ENCODE peak calls at places on chromosomes 1 and 21, in nine cellular contexts. H is H1, R is SK-N-SH, F is upper lobe of left lung, C is GM12892, K is GM12891, T is Panc1, V is vagina, S is GM23338. P is an unnamed sample.

GRCh38 chr1:207863893-207864535 is 46.9 kb downstream of the CD34 start:
- DNase-seq in H (no peak), R (no peak), F (no peak), C (peak; percentile 53), K (no peak), T (no peak), V (no peak), S (no peak), P (peak; percentile 24)

GRCh38 chr1:208668991-208669390 is 424.8 kb upstream of the PLXNA2 start:
- DNase-seq in H (no peak), R (no peak), F (no peak), C (no peak), K (no peak), T (no peak), V (no peak), S (peak; percentile 30), P (no peak)

GRCh38 chr1:248857201-248857600 is 1.7 kb downstream of the ZNF692 start:
- DNase-seq in H (no peak), R (no peak), F (peak; percentile 76), C (no peak), K (no peak), T (no peak), V (peak; percentile 82), S (no peak), P (no peak)

GRCh38 chr1:84086189-84086588 is 57.9 kb upstream of the PRKACB start:
- DNase-seq in H (no peak), R (no peak), F (peak; percentile 22), C (no peak), K (no peak), T (no peak), V (no peak), S (no peak), P (no peak)

GRCh38 chr21:31502537-31503143 is 156.9 kb upstream of the SOD1 start:
- DNase-seq in H (no peak), R (no peak), F (no peak), C (no peak), K (no peak), T (no peak), V (no peak), S (no peak), P (no peak)

GRCh38 chr1:116748272-116748671 is 6.0 kb upstream of the CD2 start:
- DNase-seq in H (no peak), R (no peak), F (no peak), C (no peak), K (no peak), T (no peak), V (no peak), S (no peak), P (no peak)

GRCh38 chr1:229230136-229230892 is 40.6 kb upstream of the RAB4A start:
- DNase-seq in H (no peak), R (no peak), F (no peak), C (no peak), K (peak; percentile 24), T (no peak), V (no peak), S (peak; percentile 80), P (no peak)

GRCh38 chr1:26771643-26772321 is 16.0 kb upstream of the PIGV start:
- DNase-seq in H (no peak), R (no peak), F (no peak), C (no peak), K (no peak), T (peak; percentile 64), V (no peak), S (no peak), P (peak; percentile 75)

GRCh38 chr1:247849616-247850015 is 7.4 kb upstream of the TRIM58 start:
- DNase-seq in H (no peak), R (no peak), F (no peak), C (no peak), K (no peak), T (no peak), V (no peak), S (no peak), P (no peak)

GRCh38 chr1:186194107-186194756 is 180.8 kb downstream of the TPR start:
- DNase-seq in H (no peak), R (no peak), F (no peak), C (peak; percentile 2), K (no peak), T (no peak), V (no peak), S (no peak), P (no peak)

GRCh38 chr1:31670583-31670944 is 25.9 kb upstream of the PEF1 start:
- DNase-seq in H (no peak), R (no peak), F (no peak), C (no peak), K (no peak), T (no peak), V (no peak), S (no peak), P (no peak)

GRCh38 chr1:26692211-26692792 is 3.5 kb upstream of the ARID1A start:
- DNase-seq in H (no peak), R (peak; percentile 74), F (peak; percentile 76), C (peak; percentile 56), K (no peak), T (peak; percentile 94), V (peak; percentile 94), S (peak; percentile 90), P (peak; percentile 92)

GRCh38 chr1:30771005-30771404 is 13.4 kb upstream of the LAPTM5 start:
- DNase-seq in H (no peak), R (no peak), F (no peak), C (no peak), K (no peak), T (no peak), V (no peak), S (no peak), P (no peak)

GRCh38 chr1:206828765-206829164 is 36.7 kb upstream of the IL20 start:
- DNase-seq in H (no peak), R (no peak), F (no peak), C (no peak), K (no peak), T (no peak), V (no peak), S (no peak), P (no peak)

GRCh38 chr1:206831605-206832004 is 33.8 kb upstream of the IL20 start:
- DNase-seq in H (no peak), R (no peak), F (no peak), C (no peak), K (no peak), T (no peak), V (no peak), S (no peak), P (no peak)

GRCh38 chr1:206829282-206829681 is 36.1 kb upstream of the IL20 start:
- DNase-seq in H (no peak), R (no peak), F (no peak), C (no peak), K (no peak), T (no peak), V (no peak), S (no peak), P (no peak)

GRCh38 chr1:206828061-206828460 is 37.4 kb upstream of the IL20 start:
- DNase-seq in H (no peak), R (no peak), F (no peak), C (no peak), K (no peak), T (no peak), V (no peak), S (no peak), P (no peak)

DNA sequence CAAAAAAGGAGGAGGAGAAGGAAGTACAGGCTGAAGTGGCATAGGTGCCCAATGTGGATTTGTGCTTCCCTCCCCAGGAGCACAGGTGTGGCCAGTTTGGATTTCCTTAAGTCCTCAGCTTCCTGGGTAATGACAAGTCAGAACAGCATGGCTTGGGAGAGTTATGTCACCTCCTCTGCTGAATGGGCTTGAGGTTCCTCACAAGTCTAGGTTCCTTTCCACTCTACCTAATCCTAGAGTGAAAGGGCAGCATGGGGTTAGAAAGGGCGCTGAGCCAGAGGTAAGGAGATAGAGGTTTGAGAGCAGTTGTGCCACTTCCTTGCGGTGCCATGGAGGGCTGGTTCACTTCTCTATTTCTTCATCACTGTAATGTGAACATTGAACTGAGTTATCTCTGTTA is 35.5 kb upstream of the IL20 start:
- DNase-seq in H (no peak), R (no peak), F (no peak), C (no peak), K (no peak), T (no peak), V (no peak), S (no peak), P (no peak)
- TF ChIP-seq POLR2AphosphoS5 in H (no peak), R (no peak), F (no peak), C (no peak), K (no peak), T (no peak), V (no peak), S (no peak), P (no peak)

DNA sequence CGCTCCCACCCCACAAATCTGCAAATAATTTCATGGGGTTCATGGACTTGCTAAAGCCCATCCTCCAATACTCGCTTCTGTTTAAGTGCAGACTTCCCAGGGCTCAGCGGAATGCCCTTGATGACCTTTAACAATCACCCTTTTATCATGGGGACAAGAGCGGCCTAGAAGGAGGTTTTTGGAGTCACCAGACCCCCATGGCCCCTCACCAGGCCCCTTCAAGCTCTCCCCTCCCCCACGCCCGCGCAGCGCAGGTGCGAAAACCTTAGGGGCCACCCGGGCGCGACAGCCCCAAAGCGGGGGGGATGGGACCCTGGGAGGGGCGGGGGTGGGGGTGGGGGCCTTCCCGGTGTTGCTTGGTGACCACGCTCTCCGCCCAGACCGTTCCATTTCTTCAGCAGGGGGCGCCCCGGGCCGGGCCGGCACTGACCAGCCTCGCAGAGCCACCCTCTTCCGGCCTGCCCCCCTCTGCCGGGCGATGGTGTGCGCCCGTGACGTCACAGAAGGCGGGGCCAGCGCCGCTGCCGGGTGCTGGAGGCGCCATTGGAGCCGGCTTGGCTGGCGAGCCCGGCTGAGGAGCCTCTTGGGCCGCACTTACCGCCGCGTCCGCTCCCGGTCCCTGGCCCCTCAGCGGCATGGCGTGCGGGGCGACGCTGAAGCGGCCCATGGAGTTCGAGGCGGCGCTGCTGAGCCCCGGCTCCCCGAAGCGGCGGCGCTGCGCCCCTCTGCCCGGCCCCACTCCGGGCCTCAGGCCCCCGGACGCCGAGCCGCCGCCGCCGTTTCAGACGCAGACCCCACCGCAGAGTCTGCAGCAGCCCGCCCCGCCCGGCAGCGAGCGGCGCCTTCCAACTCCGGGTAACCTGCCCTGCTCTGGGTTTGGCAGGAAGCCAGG is at the start of gene AKIRIN1:
- DNase-seq in H (peak; percentile 89), R (peak; percentile 99), F (peak; percentile 100), C (peak; percentile 98), K (peak; percentile 96), T (peak; percentile 76), V (peak; percentile 96), S (peak; percentile 95), P (peak; percentile 97)
- TF ChIP-seq POLR2AphosphoS5 in H (peak; percentile 91), R (peak; percentile 92), F (peak; percentile 97), C (peak; percentile 93), K (peak; percentile 94), T (peak; percentile 91), V (peak; percentile 47), S (peak; percentile 92), P (peak; percentile 98)

GRCh38 chr1:92961896-92962752 is 862 bp upstream of the DIPK1A start:
- DNase-seq in H (no peak), R (peak; percentile 25), F (no peak), C (peak; percentile 42), K (peak; percentile 41), T (no peak), V (no peak), S (peak; percentile 78), P (peak; percentile 9)
- TF ChIP-seq POLR2AphosphoS5 in H (no peak), R (no peak), F (no peak), C (no peak), K (no peak), T (no peak), V (peak; percentile 62), S (no peak), P (no peak)

DNA sequence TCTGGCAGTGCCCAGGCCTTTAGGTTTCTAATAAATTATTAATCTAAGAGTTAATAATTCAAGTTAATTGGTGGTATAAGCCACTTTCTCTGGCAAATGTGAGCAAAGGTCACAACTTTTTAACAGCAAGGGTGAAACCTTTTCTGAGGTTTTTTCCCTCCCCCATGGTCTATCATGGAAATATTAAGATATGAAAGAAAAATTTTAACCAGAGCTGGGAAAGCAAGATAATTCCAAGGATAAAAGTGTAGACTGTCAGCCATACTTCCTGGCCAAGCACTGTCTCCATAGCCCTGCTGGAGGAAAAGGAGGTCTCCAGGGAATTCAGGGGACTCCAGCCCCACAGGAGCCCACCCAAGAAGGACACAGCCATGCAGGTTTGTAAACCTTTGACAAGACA is 341.2 kb downstream of the SETD4 start:
- DNase-seq in H (no peak), R (no peak), F (no peak), C (no peak), K (no peak), T (no peak), V (no peak), S (no peak), P (no peak)
- TF ChIP-seq POLR2AphosphoS5 in H (no peak), R (no peak), F (no peak), C (no peak), K (no peak), T (no peak), V (no peak), S (no peak), P (no peak)